ENCODE peak calls at places on chromosomes 11 and 22, in five cellular contexts. T is HFF-Myc, D is T-helper 2 cell, O is fibroblast of villous mesenchyme, L is RWPE1. Q is an unnamed sample.
A peak's percentile ranks its signal among the peaks of the same experiment; 100 is the strongest.

GRCh38 chr22:44862981-44863860 is 110.8 kb downstream of the ARHGAP8 start:
- DNase-seq in L (no peak), O (no peak), D (no peak), T (no peak), Q (no peak)

GRCh38 chr11:6333112-6333511 is 12.8 kb upstream of the CAVIN3 start:
- DNase-seq in D (no peak), T (no peak), L (no peak), O (no peak), Q (no peak)

GRCh38 chr11:31834237-31834636 is 23.1 kb upstream of the PAX6 start:
- DNase-seq in T (no peak), O (no peak), L (no peak), D (no peak), Q (no peak)

GRCh38 chr11:131943296-131943695 is 572.9 kb downstream of the NTM start:
- DNase-seq in L (peak; percentile 6), O (no peak), T (no peak), D (no peak), Q (no peak)

GRCh38 chr11:16986434-16987204 is 27.6 kb downstream of the PLEKHA7 start:
- DNase-seq in T (no peak), D (peak; percentile 74), L (no peak), O (no peak), Q (peak; percentile 9)

GRCh38 chr11:125977333-125977732 is 31.5 kb downstream of the VSIG10L2 start:
- DNase-seq in O (no peak), T (no peak), L (no peak), D (no peak), Q (no peak)

GRCh38 chr11:73982595-73982989 is at the start of gene UCP2:
- DNase-seq in O (peak; percentile 86), L (peak; percentile 71), D (peak; percentile 88), T (no peak), Q (peak; percentile 84)

GRCh38 chr22:28761449-28761755 is 11.1 kb upstream of the CCDC117 start:
- DNase-seq in L (no peak), O (no peak), T (no peak), D (no peak), Q (no peak)

GRCh38 chr11:7971846-7972245 is 6.6 kb upstream of the NLRP10 start:
- DNase-seq in T (no peak), D (no peak), L (no peak), O (no peak), Q (no peak)

GRCh38 chr22:29224121-29224858 is 18.6 kb downstream of the EMID1 start:
- DNase-seq in T (no peak), D (no peak), L (no peak), O (no peak), Q (no peak)

GRCh38 chr22:22176929-22177616 is 67.5 kb upstream of the VPREB1 start:
- DNase-seq in L (no peak), D (no peak), T (no peak), O (no peak), Q (no peak)

GRCh38 chr11:44949160-44950035 is 1.3 kb downstream of the TP53I11 start:
- DNase-seq in D (peak; percentile 17), L (no peak), T (no peak), O (peak; percentile 49), Q (no peak)